ENCODE peak calls at places on chromosomes 12 and 14, in seven cellular contexts. A is astrocyte of the spinal cord, G is astrocyte of the cerebellum, N is fibroblast of the aortic adventitia, W is esophagus squamous epithelium, F is testis, J is heart right ventricle. H is an unnamed sample.

GRCh38 chr12:118850244-118850825 is 131.0 kb upstream of the SRRM4 start:
- DNase-seq in A (no peak), G (no peak), N (no peak), W (no peak), F (peak), J (no peak), H (no peak)

GRCh38 chr12:57131896-57132744 is 3.8 kb downstream of the LRP1 start:
- DNase-seq in A (no peak), G (no peak), N (no peak), W (no peak), F (no peak), J (no peak), H (peak)

GRCh38 chr12:117863004-117863709 is 105.6 kb downstream of the KSR2 start:
- DNase-seq in A (peak), G (no peak), N (no peak), W (no peak), F (no peak), J (no peak), H (peak)

GRCh38 chr14:21642683-21643082 is 7.9 kb upstream of the OR10G2 start:
- DNase-seq in A (no peak), G (no peak), N (no peak), W (no peak), F (no peak), J (no peak), H (no peak)

GRCh38 chr12:87332987-87333761 is 696.0 kb downstream of the C12orf50 start:
- DNase-seq in A (peak), G (no peak), N (peak), W (no peak), F (no peak), J (no peak), H (no peak)

GRCh38 chr12:3770891-3771290 is 18.0 kb upstream of the CRACR2A start:
- DNase-seq in A (peak), G (no peak), N (peak), W (no peak), F (no peak), J (no peak), H (peak)

GRCh38 chr12:14975451-14975850 is 2.6 kb downstream of the PDE6H start:
- DNase-seq in A (no peak), G (no peak), N (no peak), W (no peak), F (no peak), J (no peak), H (no peak)

GRCh38 chr14:52078093-52078492 is 9.2 kb upstream of the NID2 start:
- DNase-seq in A (no peak), G (no peak), N (peak), W (no peak), F (no peak), J (no peak), H (peak)

GRCh38 chr12:39990122-39991101 is 115.5 kb downstream of the SLC2A13 start:
- DNase-seq in A (peak), G (no peak), N (peak), W (no peak), F (peak), J (peak), H (peak)

DNA sequence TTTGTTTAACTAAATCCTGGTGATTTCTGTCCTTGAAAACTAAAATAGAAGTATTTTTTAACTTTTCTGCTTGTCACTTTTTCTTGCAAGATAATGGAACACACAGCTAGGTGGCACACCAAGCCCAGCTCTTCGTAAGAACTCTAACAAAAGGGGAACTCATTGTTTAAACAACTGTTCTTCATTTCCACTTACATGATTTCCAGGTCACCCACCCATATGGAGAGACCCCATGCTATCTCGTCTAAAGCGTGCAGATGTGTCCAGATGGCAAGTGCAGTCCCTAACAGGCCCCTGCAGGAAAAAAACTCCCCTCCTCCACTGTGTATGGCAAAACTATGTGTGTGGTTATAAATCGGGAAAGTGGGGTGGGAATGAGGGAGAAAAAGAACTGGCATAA is 43.3 kb upstream of the NT5DC3 start:
- DNase-seq in A (peak), G (peak), N (peak), W (no peak), F (peak), J (no peak), H (peak)
- TF ChIP-seq CTCF in A (peak), G (peak), N (peak), W (peak), F (peak), J (peak), H (peak)

GRCh38 chr12:122323311-122324019 is 57.2 kb upstream of the VPS33A start:
- DNase-seq in A (no peak), G (no peak), N (no peak), W (no peak), F (no peak), J (no peak), H (no peak)

GRCh38 chr12:122322501-122322900 is 56.2 kb upstream of the VPS33A start:
- DNase-seq in A (peak), G (no peak), N (no peak), W (no peak), F (no peak), J (no peak), H (peak)

GRCh38 chr12:122318607-122319311 is 52.5 kb upstream of the VPS33A start:
- DNase-seq in A (peak), G (peak), N (peak), W (no peak), F (no peak), J (no peak), H (peak)

GRCh38 chr12:122319312-122319638 is 53.0 kb upstream of the VPS33A start:
- DNase-seq in A (no peak), G (no peak), N (no peak), W (no peak), F (no peak), J (no peak), H (no peak)
- H3K4me3 ChIP-seq in A (no peak), G (no peak), N (no peak), W (no peak), F (no peak), J (no peak), H (no peak)

DNA sequence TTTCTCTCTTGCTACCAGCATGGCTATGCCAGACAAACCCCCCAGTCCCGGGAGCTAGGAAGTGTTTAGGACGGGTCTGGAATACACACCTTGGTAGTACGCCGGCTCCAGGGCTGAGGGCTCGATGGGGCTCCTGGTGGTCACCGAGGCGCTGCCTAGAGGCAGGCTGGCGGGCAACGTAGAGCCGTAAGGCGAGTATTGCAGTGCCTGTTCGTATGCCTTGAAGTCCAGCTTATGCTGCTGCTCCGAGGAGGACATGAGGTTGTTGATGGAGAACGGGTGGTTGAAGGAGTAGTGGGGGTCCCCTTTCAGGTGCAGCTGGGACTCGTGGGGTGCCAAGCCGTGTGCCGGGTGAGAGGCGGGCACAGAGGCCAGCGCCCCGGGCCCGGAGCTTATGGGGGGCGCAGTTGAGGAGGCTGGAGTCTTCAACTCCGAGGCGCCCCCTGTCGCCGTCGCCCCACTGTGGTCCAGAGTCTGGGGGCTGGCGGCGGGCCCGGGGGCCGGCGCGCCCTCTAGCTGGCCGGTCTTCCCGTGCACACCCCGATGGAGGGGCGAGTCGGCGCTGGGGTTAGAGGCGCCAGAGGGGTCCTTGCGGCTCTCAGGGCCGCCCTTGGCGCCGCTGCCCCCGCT is 3.6 kb downstream of the FOXA1 start:
- DNase-seq in A (no peak), G (no peak), N (no peak), W (no peak), F (no peak), J (peak), H (no peak)
- TF ChIP-seq CTCF in A (peak), G (no peak), N (no peak), W (peak), F (no peak), J (no peak), H (no peak)

GRCh38 chr14:74956000-74956279 is 543 bp upstream of the PGF start:
- DNase-seq in A (no peak), G (no peak), N (no peak), W (no peak), F (no peak), J (no peak), H (no peak)
- H3K4me3 ChIP-seq in A (no peak), G (peak), N (no peak), W (peak), F (peak), J (peak), H (no peak)

DNA sequence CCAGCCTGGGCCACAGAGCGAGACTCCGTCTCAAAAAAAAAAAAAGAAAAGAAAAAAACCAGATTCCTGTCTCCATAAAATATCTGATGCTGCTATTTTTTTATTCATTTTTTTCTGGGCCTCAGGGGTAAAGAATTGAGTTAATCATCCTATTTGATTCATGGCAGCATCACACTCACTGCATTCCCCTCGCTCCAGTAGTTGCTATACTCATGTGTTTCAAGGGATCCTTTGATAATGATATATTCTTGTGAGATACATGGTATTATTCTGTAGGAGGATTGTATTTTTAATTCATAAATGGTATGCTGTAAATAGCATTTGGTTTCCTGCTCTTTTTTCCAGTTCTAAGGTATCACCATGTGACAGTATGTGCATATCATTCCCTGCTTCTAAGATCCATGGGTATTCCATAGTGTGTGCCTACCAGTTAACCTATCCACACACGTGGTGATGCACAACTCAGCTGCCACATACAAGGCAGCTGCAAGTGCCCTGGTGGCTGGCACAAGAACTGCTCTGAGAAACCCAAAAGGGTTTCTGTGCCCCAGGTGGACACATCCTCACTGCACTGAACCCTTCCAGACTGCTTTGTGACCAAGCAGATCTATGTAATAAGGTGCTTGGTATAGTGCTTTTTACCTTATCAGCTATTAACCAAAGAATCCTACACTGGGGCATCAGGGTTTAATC is 74.7 kb downstream of the ZFP36L1 start:
- DNase-seq in A (no peak), G (no peak), N (no peak), W (no peak), F (no peak), J (no peak), H (no peak)
- TF ChIP-seq CTCF in A (peak), G (peak), N (peak), W (peak), F (no peak), J (no peak), H (peak)

DNA sequence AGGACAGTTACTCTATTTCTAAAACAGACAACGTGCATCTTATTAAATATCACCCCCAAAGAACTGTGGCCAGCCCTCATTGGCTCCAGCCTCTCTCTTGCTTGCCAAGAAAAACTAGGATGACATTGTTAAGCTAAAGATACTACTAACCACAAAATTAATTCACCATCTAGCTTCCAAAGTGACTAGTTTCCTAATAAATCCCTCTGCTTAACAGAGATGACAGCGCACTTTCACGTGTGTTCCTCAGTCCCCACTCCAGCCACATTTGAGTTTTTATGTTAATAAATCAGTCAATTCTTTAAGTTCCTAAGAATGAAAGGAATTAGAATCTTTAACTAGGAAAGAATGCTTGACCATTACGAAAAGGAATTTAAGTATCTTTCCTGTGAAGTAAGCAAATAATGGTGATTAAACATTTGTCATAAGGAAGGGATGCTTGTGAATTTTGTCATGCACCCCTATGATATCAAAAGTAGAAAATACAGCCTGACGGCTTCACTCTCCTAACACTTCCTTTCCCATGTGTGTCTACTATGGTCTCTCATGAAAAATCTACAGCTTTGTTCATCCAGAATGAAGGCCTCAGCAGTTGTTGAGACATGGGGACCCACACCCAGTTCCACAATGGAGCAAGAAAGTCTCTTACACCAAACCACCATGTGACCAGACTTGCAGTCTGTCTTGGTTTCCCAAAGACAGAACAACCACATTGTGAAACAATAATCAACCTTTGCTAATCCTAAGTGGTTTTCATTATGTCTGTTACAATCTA is 8.1 kb downstream of the CORO1C start:
- DNase-seq in A (peak), G (peak), N (peak), W (no peak), F (no peak), J (no peak), H (peak)
- H3K4me3 ChIP-seq in A (no peak), G (no peak), N (no peak), W (no peak), F (no peak), J (no peak), H (no peak)